ENCODE peak calls at places on chromosomes 3 and 15, in nine cellular contexts. C, L, N, M, D, H, R, Y and E are unnamed samples.

GRCh38 chr3:56976666-56977560 is 83.6 kb upstream of the SPATA12 start:
- DNase-seq in C (peak; percentile 62), L (no peak), N (peak; percentile 86), M (no peak), D (no peak), H (no peak), R (no peak), Y (no peak), E (no peak)

GRCh38 chr15:57377478-57377847 is 1.2 kb downstream of the CGNL1 start:
- DNase-seq in C (no peak), L (no peak), N (peak; percentile 52), M (no peak), D (no peak), H (no peak), R (no peak), Y (no peak), E (no peak)

GRCh38 chr3:118986734-118987133 is 47.9 kb downstream of the IGSF11 start:
- DNase-seq in C (no peak), L (no peak), N (no peak), M (no peak), D (no peak), H (no peak), R (no peak), Y (no peak), E (no peak)

GRCh38 chr3:174431717-174432116 is 427.4 kb upstream of the NAALADL2 start:
- DNase-seq in C (no peak), L (no peak), N (no peak), M (no peak), D (no peak), H (no peak), R (no peak), Y (no peak), E (no peak)

GRCh38 chr3:122691195-122691594 is 10.6 kb downstream of the PARP14 start:
- DNase-seq in C (no peak), L (no peak), N (peak; percentile 39), M (no peak), D (no peak), H (no peak), R (no peak), Y (no peak), E (no peak)

GRCh38 chr15:44250566-44250965 is 38.0 kb upstream of the GOLM2 start:
- DNase-seq in C (no peak), L (no peak), N (no peak), M (no peak), D (no peak), H (no peak), R (no peak), Y (no peak), E (no peak)

GRCh38 chr15:100328796-100329195 is 13.0 kb downstream of the ADAMTS17 start:
- DNase-seq in C (no peak), L (no peak), N (no peak), M (no peak), D (no peak), H (no peak), R (no peak), Y (no peak), E (no peak)

GRCh38 chr3:150875548-150875947 is 29.7 kb downstream of the MINDY4B start:
- DNase-seq in C (no peak), L (no peak), N (no peak), M (no peak), D (no peak), H (no peak), R (no peak), Y (no peak), E (no peak)

GRCh38 chr3:152296990-152297389 is 28.3 kb downstream of the MBNL1 start:
- DNase-seq in C (no peak), L (no peak), N (no peak), M (no peak), D (no peak), H (no peak), R (no peak), Y (no peak), E (no peak)

GRCh38 chr15:38695249-38696119 is 130.9 kb upstream of the RASGRP1 start:
- DNase-seq in C (no peak), L (no peak), N (no peak), M (no peak), D (no peak), H (no peak), R (no peak), Y (no peak), E (no peak)

GRCh38 chr3:79297242-79297641 is 470.6 kb downstream of the ROBO1 start:
- DNase-seq in C (no peak), L (no peak), N (peak; percentile 39), M (no peak), D (no peak), H (no peak), R (no peak), Y (no peak), E (no peak)

GRCh38 chr3:113600418-113601185 is 68.2 kb downstream of the SIDT1 start:
- DNase-seq in C (no peak), L (no peak), N (no peak), M (peak; percentile 22), D (no peak), H (no peak), R (no peak), Y (no peak), E (peak; percentile 53)

GRCh38 chr15:90388462-90389182 is 580 bp downstream of the IQGAP1 start:
- DNase-seq in C (peak; percentile 67), L (peak; percentile 64), N (peak; percentile 79), M (no peak), D (peak; percentile 34), H (peak; percentile 46), R (peak; percentile 39), Y (peak; percentile 82), E (no peak)

GRCh38 chr3:98780343-98780742 is 17.2 kb downstream of the ST3GAL6 start:
- DNase-seq in C (no peak), L (no peak), N (no peak), M (no peak), D (no peak), H (no peak), R (no peak), Y (no peak), E (no peak)

GRCh38 chr15:25863067-25863967 is at the start of gene ATP10A:
- DNase-seq in C (peak; percentile 35), L (peak; percentile 49), N (peak; percentile 67), M (no peak), D (peak; percentile 15), H (no peak), R (no peak), Y (peak; percentile 77), E (no peak)

GRCh38 chr15:90232196-90232595 is 1.5 kb downstream of the CIB1 start:
- DNase-seq in C (no peak), L (no peak), N (peak; percentile 46), M (no peak), D (no peak), H (no peak), R (no peak), Y (no peak), E (no peak)

GRCh38 chr3:12423918-12424634 is 60.2 kb upstream of the TSEN2 start:
- DNase-seq in C (no peak), L (no peak), N (no peak), M (no peak), D (no peak), H (no peak), R (no peak), Y (peak; percentile 47), E (no peak)